ENCODE peak calls at places on chromosome 9, in nine cellular contexts. M is T-helper 2 cell, O is dorsolateral prefrontal cortex, L is suprapubic skin, Q is putamen, U is cardiac fibroblast, N is epithelial cell of esophagus, S is H1, T is adrenal gland. H is an unnamed sample.

GRCh38 chr9:121776009-121776738 is 124.7 kb downstream of the DAB2IP start:
- DNase-seq in M (no peak), O (no peak), L (peak; percentile 77), Q (no peak), U (no peak), N (no peak), S (no peak), T (peak; percentile 45), H (no peak)

GRCh38 chr9:114302727-114303126 is 20.2 kb upstream of the ORM1 start:
- DNase-seq in M (no peak), O (peak; percentile 11), L (peak; percentile 40), Q (no peak), U (no peak), N (no peak), S (no peak), T (peak; percentile 38), H (no peak)

GRCh38 chr9:81591791-81592190 is 97.6 kb downstream of the TLE1 start:
- DNase-seq in M (no peak), O (no peak), L (no peak), Q (no peak), U (no peak), N (no peak), S (no peak), T (no peak), H (no peak)

GRCh38 chr9:112104401-112104800 is 70.7 kb downstream of the SUSD1 start:
- DNase-seq in M (no peak), O (no peak), L (no peak), Q (no peak), U (no peak), N (no peak), S (no peak), T (no peak), H (no peak)

GRCh38 chr9:76161546-76161945 is 232.7 kb downstream of the RFK start:
- DNase-seq in M (no peak), O (no peak), L (no peak), Q (no peak), U (peak; percentile 74), N (no peak), S (no peak), T (no peak), H (no peak)

GRCh38 chr9:117091529-117091928 is 323.3 kb downstream of the ASTN2 start:
- DNase-seq in M (no peak), O (no peak), L (no peak), Q (no peak), U (no peak), N (no peak), S (peak; percentile 13), T (no peak), H (no peak)

GRCh38 chr9:89797255-89797654 is 192.4 kb downstream of the GADD45G start:
- DNase-seq in M (no peak), O (no peak), L (no peak), Q (no peak), U (no peak), N (no peak), S (no peak), T (no peak), H (no peak)

GRCh38 chr9:133347515-133347984 is 381 bp downstream of the MED22 start:
- DNase-seq in M (peak; percentile 47), O (no peak), L (no peak), Q (no peak), U (peak; percentile 33), N (peak; percentile 28), S (no peak), T (no peak), H (no peak)

GRCh38 chr9:70411141-70411929 is 3.1 kb downstream of the KLF9 start:
- DNase-seq in M (no peak), O (peak; percentile 61), L (peak; percentile 82), Q (no peak), U (peak; percentile 90), N (peak; percentile 60), S (no peak), T (peak; percentile 87), H (peak; percentile 36)